ENCODE peak calls at places on chromosomes 1 and 21, in ten cellular contexts. Z is posterior vena cava, V is mesothelial cell of epicardium, C is NCI-H510A treated with DMSO at 0.1 percent for 48 hours, X is GM20000, D is IMR-90, R is NCI-H524, A is Calu3, M is HEK293T, O is HepG2. L is an unnamed sample.

GRCh38 chr1:40276122-40276521 is 18.1 kb downstream of the ZMPSTE24 start:
- DNase-seq in Z (no peak), V (no peak), C (no peak), X (no peak), D (no peak), R (no peak), A (no peak), M (no peak), O (no peak), L (no peak)

GRCh38 chr1:163826500-163826899 is 504.7 kb downstream of the NUF2 start:
- DNase-seq in Z (no peak), V (no peak), C (peak), X (no peak), D (no peak), R (no peak), A (no peak), M (no peak), O (no peak), L (no peak)

GRCh38 chr1:214717323-214717722 is 114.3 kb downstream of the CENPF start:
- DNase-seq in Z (no peak), V (no peak), C (peak), X (no peak), D (no peak), R (no peak), A (no peak), M (no peak), O (no peak), L (no peak)

GRCh38 chr21:39373634-39374033 is 24.7 kb upstream of the HMGN1 start:
- DNase-seq in Z (no peak), V (no peak), C (peak), X (no peak), D (peak), R (no peak), A (no peak), M (peak), O (peak), L (no peak)

GRCh38 chr1:186578325-186579016 is 101.8 kb downstream of the PTGS2 start:
- DNase-seq in Z (no peak), V (no peak), C (no peak), X (no peak), D (no peak), R (no peak), A (peak), M (no peak), O (no peak), L (no peak)

GRCh38 chr1:185156321-185156853 is 366 bp downstream of the TRMT1L start:
- DNase-seq in Z (no peak), V (peak), C (no peak), X (no peak), D (no peak), R (peak), A (no peak), M (no peak), O (no peak), L (no peak)

GRCh38 chr1:160806784-160807183 is 10.8 kb downstream of the LY9 start:
- DNase-seq in Z (no peak), V (no peak), C (no peak), X (no peak), D (no peak), R (no peak), A (no peak), M (no peak), O (no peak), L (no peak)

GRCh38 chr1:243842978-243843490 is 7.0 kb downstream of the AKT3 start:
- DNase-seq in Z (no peak), V (no peak), C (no peak), X (no peak), D (peak), R (no peak), A (peak), M (no peak), O (no peak), L (no peak)

GRCh38 chr1:99786751-99787501 is 20.5 kb upstream of the FRRS1 start:
- DNase-seq in Z (no peak), V (no peak), C (no peak), X (peak), D (no peak), R (no peak), A (no peak), M (no peak), O (no peak), L (no peak)

GRCh38 chr1:22018583-22019559 is 17.4 kb downstream of the CELA3A start:
- DNase-seq in Z (no peak), V (no peak), C (no peak), X (peak), D (peak), R (no peak), A (peak), M (no peak), O (no peak), L (peak)

GRCh38 chr1:230066466-230067404 is at the start of gene GALNT2:
- DNase-seq in Z (peak), V (peak), C (peak), X (peak), D (peak), R (peak), A (peak), M (peak), O (peak), L (peak)

GRCh38 chr21:36073181-36073580 is 3.4 kb downstream of the CBR1 start:
- DNase-seq in Z (no peak), V (no peak), C (no peak), X (no peak), D (no peak), R (no peak), A (no peak), M (no peak), O (peak), L (no peak)

GRCh38 chr1:54270543-54270942 is 70.6 kb downstream of the MRPL37 start:
- DNase-seq in Z (no peak), V (no peak), C (no peak), X (no peak), D (no peak), R (no peak), A (no peak), M (no peak), O (no peak), L (no peak)

GRCh38 chr1:170604889-170605288 is 59.0 kb upstream of the PRRX1 start:
- DNase-seq in Z (no peak), V (no peak), C (no peak), X (no peak), D (no peak), R (no peak), A (no peak), M (no peak), O (no peak), L (no peak)

GRCh38 chr1:15678578-15678977 is 5.5 kb upstream of the PLEKHM2 start:
- DNase-seq in Z (no peak), V (no peak), C (no peak), X (no peak), D (peak), R (no peak), A (peak), M (no peak), O (peak), L (no peak)

GRCh38 chr1:94797286-94797685 is 22.9 kb upstream of the SLC44A3 start:
- DNase-seq in Z (no peak), V (no peak), C (no peak), X (no peak), D (no peak), R (no peak), A (no peak), M (no peak), O (no peak), L (no peak)